ENCODE peak calls at places on chromosomes 16 and 17, in ten cellular contexts. G, M, L, X, H, U, Q, E, A and V are unnamed samples.

GRCh38 chr17:19448341-19449268 is 37.6 kb downstream of the RNF112 start:
- DNase-seq in H (peak; percentile 99), X (peak; percentile 82), A (no peak), E (peak; percentile 54), L (no peak), Q (peak; percentile 99), U (no peak), M (no peak), G (peak; percentile 95), V (peak; percentile 95)

GRCh38 chr17:9522074-9522473 is 53.5 kb downstream of the STX8 start:
- DNase-seq in U (no peak), H (peak; percentile 73), X (peak; percentile 20), M (no peak), A (no peak), E (no peak), G (peak; percentile 50), Q (peak; percentile 68), L (peak; percentile 24), V (peak; percentile 16)

GRCh38 chr16:67149276-67150057 is 1.3 kb downstream of the B3GNT9 start:
- DNase-seq in Q (no peak), U (peak; percentile 13), E (no peak), A (no peak), H (no peak), M (no peak), G (no peak), X (no peak), L (peak; percentile 30), V (no peak)

GRCh38 chr16:87658564-87659225 is 56.4 kb downstream of the JPH3 start:
- DNase-seq in X (no peak), G (no peak), A (no peak), Q (no peak), H (no peak), E (no peak), M (no peak), L (no peak), U (no peak), V (no peak)

GRCh38 chr17:1915889-1916288 is 86.1 kb downstream of the RPA1 start:
- DNase-seq in G (no peak), H (no peak), X (no peak), M (no peak), U (no peak), A (no peak), Q (no peak), L (no peak), E (no peak), V (no peak)

GRCh38 chr17:78935419-78936323 is 10.5 kb upstream of the TIMP2 start:
- DNase-seq in X (peak; percentile 87), L (no peak), U (peak; percentile 93), A (no peak), G (peak; percentile 99), H (peak; percentile 98), Q (peak; percentile 98), E (no peak), M (no peak), V (peak; percentile 84)

GRCh38 chr17:15112881-15113617 is 152.1 kb downstream of the PMP22 start:
- DNase-seq in E (no peak), M (no peak), G (peak; percentile 32), X (no peak), H (no peak), U (no peak), A (no peak), Q (no peak), L (no peak), V (no peak)

GRCh38 chr17:80761421-80761871 is 216.8 kb downstream of the RPTOR start:
- DNase-seq in Q (peak; percentile 80), A (peak; percentile 20), M (no peak), H (peak; percentile 52), U (no peak), E (no peak), X (no peak), G (peak; percentile 90), L (no peak), V (no peak)

GRCh38 chr17:48043171-48043570 is 5.0 kb upstream of the NFE2L1 start:
- DNase-seq in L (no peak), Q (no peak), M (no peak), X (no peak), U (no peak), A (no peak), H (no peak), E (no peak), G (no peak), V (no peak)

GRCh38 chr17:68627956-68628355 is 26.8 kb upstream of the FAM20A start:
- DNase-seq in Q (no peak), H (peak; percentile 29), E (peak; percentile 34), M (no peak), L (no peak), G (no peak), U (no peak), A (no peak), X (no peak), V (no peak)

GRCh38 chr17:47004906-47005305 is 25.9 kb upstream of the RPRML start:
- DNase-seq in G (no peak), E (no peak), H (no peak), L (no peak), X (no peak), U (no peak), Q (no peak), A (no peak), M (no peak), V (no peak)

GRCh38 chr17:80029235-80029974 is 6.3 kb downstream of the TBC1D16 start:
- DNase-seq in H (peak; percentile 86), M (no peak), L (peak; percentile 36), G (peak; percentile 79), X (no peak), Q (peak; percentile 64), A (no peak), E (no peak), U (no peak), V (peak; percentile 65)